ENCODE peak calls at places on chromosomes 4 and X, in seven cellular contexts. One of them, this sample, is unnamed.

GRCh38 chrX:67692246-67692645 is 148.4 kb downstream of the AR start:
- DNase-seq in NCI-H1694 treated with DMSO at 0.1 percent for 48 hours: no peak
- DNase-seq in activated CD4-positive, alpha-beta T cell treated with anti-CD3 and anti-CD28 coated beads, Interleukin-2, amount 10 ng/mL, durations not matched to agents 7 days and 5 days: no peak
- DNase-seq in stimulated activated naive CD4-positive, alpha-beta T cell: no peak
- DNase-seq in T-helper 2 cell: no peak
- DNase-seq in RPMI7951: peak; percentile 82
- DNase-seq in NCI-H187: no peak
- DNase-seq in this sample: no peak

GRCh38 chr4:14143892-14144291 is 516.4 kb upstream of the BOD1L1 start:
- DNase-seq in RPMI7951: no peak
- DNase-seq in NCI-H187: no peak
- DNase-seq in activated CD4-positive, alpha-beta T cell treated with anti-CD3 and anti-CD28 coated beads, Interleukin-2, amount 10 ng/mL, durations not matched to agents 7 days and 5 days: no peak
- DNase-seq in stimulated activated naive CD4-positive, alpha-beta T cell: no peak
- DNase-seq in T-helper 2 cell: no peak
- DNase-seq in NCI-H1694 treated with DMSO at 0.1 percent for 48 hours: no peak
- DNase-seq in this sample: no peak

GRCh38 chrX:46036508-46036907 is 508.7 kb downstream of the ZNF674 start:
- DNase-seq in T-helper 2 cell: no peak
- DNase-seq in stimulated activated naive CD4-positive, alpha-beta T cell: no peak
- DNase-seq in NCI-H1694 treated with DMSO at 0.1 percent for 48 hours: no peak
- DNase-seq in RPMI7951: no peak
- DNase-seq in NCI-H187: no peak
- DNase-seq in activated CD4-positive, alpha-beta T cell treated with anti-CD3 and anti-CD28 coated beads, Interleukin-2, amount 10 ng/mL, durations not matched to agents 7 days and 5 days: no peak
- DNase-seq in this sample: no peak

GRCh38 chr4:107035711-107036601 is at the start of gene DKK2:
- DNase-seq in activated CD4-positive, alpha-beta T cell treated with anti-CD3 and anti-CD28 coated beads, Interleukin-2, amount 10 ng/mL, durations not matched to agents 7 days and 5 days: no peak
- DNase-seq in T-helper 2 cell: no peak
- DNase-seq in stimulated activated naive CD4-positive, alpha-beta T cell: no peak
- DNase-seq in NCI-H187: no peak
- DNase-seq in NCI-H1694 treated with DMSO at 0.1 percent for 48 hours: no peak
- DNase-seq in RPMI7951: peak; percentile 26
- DNase-seq in this sample: no peak

GRCh38 chr4:113869743-113870375 is 108.3 kb upstream of the CAMK2D start:
- DNase-seq in T-helper 2 cell: no peak
- DNase-seq in stimulated activated naive CD4-positive, alpha-beta T cell: no peak
- DNase-seq in NCI-H187: no peak
- DNase-seq in NCI-H1694 treated with DMSO at 0.1 percent for 48 hours: no peak
- DNase-seq in RPMI7951: peak; percentile 64
- DNase-seq in activated CD4-positive, alpha-beta T cell treated with anti-CD3 and anti-CD28 coated beads, Interleukin-2, amount 10 ng/mL, durations not matched to agents 7 days and 5 days: peak; percentile 39
- DNase-seq in this sample: no peak

GRCh38 chr4:156390599-156391296 is 437.1 kb upstream of the CTSO start:
- DNase-seq in NCI-H1694 treated with DMSO at 0.1 percent for 48 hours: no peak
- DNase-seq in RPMI7951: peak; percentile 10
- DNase-seq in stimulated activated naive CD4-positive, alpha-beta T cell: no peak
- DNase-seq in NCI-H187: no peak
- DNase-seq in T-helper 2 cell: no peak
- DNase-seq in activated CD4-positive, alpha-beta T cell treated with anti-CD3 and anti-CD28 coated beads, Interleukin-2, amount 10 ng/mL, durations not matched to agents 7 days and 5 days: no peak
- DNase-seq in this sample: no peak

GRCh38 chr4:185573651-185574199 is 38.4 kb upstream of the PDLIM3 start:
- DNase-seq in activated CD4-positive, alpha-beta T cell treated with anti-CD3 and anti-CD28 coated beads, Interleukin-2, amount 10 ng/mL, durations not matched to agents 7 days and 5 days: no peak
- DNase-seq in NCI-H1694 treated with DMSO at 0.1 percent for 48 hours: no peak
- DNase-seq in stimulated activated naive CD4-positive, alpha-beta T cell: no peak
- DNase-seq in NCI-H187: no peak
- DNase-seq in RPMI7951: peak; percentile 91
- DNase-seq in T-helper 2 cell: no peak
- DNase-seq in this sample: no peak

GRCh38 chr4:157014621-157015591 is 43.3 kb upstream of the PDGFC start:
- DNase-seq in activated CD4-positive, alpha-beta T cell treated with anti-CD3 and anti-CD28 coated beads, Interleukin-2, amount 10 ng/mL, durations not matched to agents 7 days and 5 days: no peak
- DNase-seq in RPMI7951: peak; percentile 90
- DNase-seq in T-helper 2 cell: no peak
- DNase-seq in NCI-H1694 treated with DMSO at 0.1 percent for 48 hours: no peak
- DNase-seq in stimulated activated naive CD4-positive, alpha-beta T cell: no peak
- DNase-seq in NCI-H187: no peak
- DNase-seq in this sample: no peak

GRCh38 chr4:143207555-143207954 is 22.8 kb downstream of the USP38 start:
- DNase-seq in NCI-H1694 treated with DMSO at 0.1 percent for 48 hours: no peak
- DNase-seq in T-helper 2 cell: no peak
- DNase-seq in RPMI7951: peak; percentile 8
- DNase-seq in activated CD4-positive, alpha-beta T cell treated with anti-CD3 and anti-CD28 coated beads, Interleukin-2, amount 10 ng/mL, durations not matched to agents 7 days and 5 days: no peak
- DNase-seq in stimulated activated naive CD4-positive, alpha-beta T cell: no peak
- DNase-seq in NCI-H187: no peak
- DNase-seq in this sample: no peak

GRCh38 chr4:71713611-71714203 is 70.2 kb downstream of the GC start:
- DNase-seq in stimulated activated naive CD4-positive, alpha-beta T cell: no peak
- DNase-seq in NCI-H1694 treated with DMSO at 0.1 percent for 48 hours: peak; percentile 49
- DNase-seq in T-helper 2 cell: no peak
- DNase-seq in activated CD4-positive, alpha-beta T cell treated with anti-CD3 and anti-CD28 coated beads, Interleukin-2, amount 10 ng/mL, durations not matched to agents 7 days and 5 days: no peak
- DNase-seq in RPMI7951: peak; percentile 29
- DNase-seq in NCI-H187: peak; percentile 27
- DNase-seq in this sample: no peak